ENCODE peak calls at places on chromosomes 12 and 14, in five cellular contexts. K is adipocyte, N is GM23338, F is lung, O is ascending aorta. Q is an unnamed sample.
A peak's percentile ranks its signal among the peaks of the same experiment; 100 is the strongest.

GRCh38 chr12:113940357-113940756 is 25.8 kb downstream of the RBM19 start:
- DNase-seq in N (peak; percentile 41), K (no peak), F (no peak), O (no peak), Q (no peak)

GRCh38 chr14:95233702-95234241 is 76.4 kb upstream of the DICER1 start:
- DNase-seq in K (no peak), N (no peak), F (no peak), O (no peak), Q (no peak)

GRCh38 chr12:958449-959123 is 9.1 kb upstream of the RAD52 start:
- DNase-seq in N (no peak), O (no peak), K (no peak), F (no peak), Q (no peak)

GRCh38 chr14:34794217-34794616 is 79.8 kb upstream of the CFL2 start:
- DNase-seq in O (no peak), K (peak; percentile 18), F (no peak), N (no peak), Q (no peak)

GRCh38 chr14:47389520-47389919 is 285.9 kb downstream of the MDGA2 start:
- DNase-seq in O (no peak), K (no peak), F (no peak), N (peak; percentile 60), Q (no peak)

GRCh38 chr14:92254786-92255185 is 68.2 kb upstream of the SLC24A4 start:
- DNase-seq in O (peak; percentile 69), K (peak; percentile 3), F (no peak), N (peak; percentile 80), Q (no peak)

GRCh38 chr14:76977793-76978730 is 50.4 kb downstream of the IRF2BPL start:
- DNase-seq in O (peak; percentile 77), N (no peak), K (peak; percentile 26), F (peak; percentile 68), Q (no peak)

GRCh38 chr12:115506822-115507629 is 770.5 kb downstream of the MED13L start:
- DNase-seq in K (no peak), N (peak; percentile 32), F (no peak), O (no peak), Q (peak; percentile 46)

GRCh38 chr12:117533687-117534086 is 172.3 kb upstream of the NOS1 start:
- DNase-seq in K (no peak), F (no peak), N (no peak), O (no peak), Q (no peak)

GRCh38 chr12:89663577-89664357 is 44.9 kb downstream of the ATP2B1 start:
- DNase-seq in N (no peak), K (peak; percentile 69), F (no peak), O (no peak), Q (no peak)

GRCh38 chr12:79174656-79175055 is 310.1 kb downstream of the SYT1 start:
- DNase-seq in K (peak; percentile 79), O (no peak), N (peak; percentile 46), F (no peak), Q (peak; percentile 7)

GRCh38 chr14:101501341-101501740 is 60.0 kb upstream of the DIO3 start:
- DNase-seq in K (no peak), O (no peak), N (no peak), F (no peak), Q (peak; percentile 17)

GRCh38 chr12:102849722-102850447 is 67.2 kb downstream of the PAH start:
- DNase-seq in F (no peak), K (no peak), N (no peak), O (no peak), Q (no peak)

GRCh38 chr14:58752782-58753181 is 115.0 kb downstream of the DACT1 start:
- DNase-seq in O (peak; percentile 90), F (peak; percentile 76), K (no peak), N (no peak), Q (no peak)
- H3K4me3 ChIP-seq in O (no peak overlapping the region), F (no peak overlapping the region), K (no peak overlapping the region), N (no peak overlapping the region), Q (no peak overlapping the region)

GRCh38 chr12:25785164-25785563 is 173.3 kb upstream of the RASSF8 start:
- DNase-seq in K (no peak), F (no peak), O (no peak), N (no peak), Q (no peak)

GRCh38 chr12:25781223-25781622 is 177.3 kb upstream of the RASSF8 start:
- DNase-seq in O (no peak), N (no peak), K (no peak), F (no peak), Q (no peak)

GRCh38 chr12:25783566-25783965 is 174.9 kb upstream of the RASSF8 start:
- DNase-seq in F (no peak), K (no peak), N (no peak), O (no peak), Q (peak; percentile 66)

GRCh38 chr12:25787701-25788100 is 170.8 kb upstream of the RASSF8 start:
- DNase-seq in F (no peak), K (no peak), O (no peak), N (no peak), Q (no peak)

DNA sequence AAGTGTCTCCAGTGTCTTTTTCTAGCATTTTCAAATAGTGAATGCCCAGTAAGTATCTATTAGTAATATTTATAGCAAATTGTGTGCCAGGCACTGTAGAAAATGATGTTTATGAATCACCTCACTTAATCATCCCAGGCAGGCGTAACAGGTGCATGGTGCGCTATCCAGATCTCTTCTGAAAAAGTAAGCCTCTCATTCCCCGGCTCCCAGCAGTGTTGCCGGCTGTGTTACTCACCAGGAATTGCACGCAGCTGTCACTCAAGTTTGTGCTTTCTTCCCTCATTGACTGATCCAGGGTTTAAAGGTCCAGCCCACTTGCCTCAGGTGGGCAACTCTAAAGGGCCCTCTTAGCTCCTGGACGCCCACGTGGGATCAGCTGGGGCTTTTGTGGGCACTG is 173.8 kb upstream of the RASSF8 start:
- DNase-seq in N (no peak), F (no peak), K (no peak), O (no peak), Q (no peak)
- H3K4me3 ChIP-seq in N (no peak overlapping the region), F (no peak overlapping the region), K (no peak overlapping the region), O (no peak overlapping the region), Q (no peak overlapping the region)

DNA sequence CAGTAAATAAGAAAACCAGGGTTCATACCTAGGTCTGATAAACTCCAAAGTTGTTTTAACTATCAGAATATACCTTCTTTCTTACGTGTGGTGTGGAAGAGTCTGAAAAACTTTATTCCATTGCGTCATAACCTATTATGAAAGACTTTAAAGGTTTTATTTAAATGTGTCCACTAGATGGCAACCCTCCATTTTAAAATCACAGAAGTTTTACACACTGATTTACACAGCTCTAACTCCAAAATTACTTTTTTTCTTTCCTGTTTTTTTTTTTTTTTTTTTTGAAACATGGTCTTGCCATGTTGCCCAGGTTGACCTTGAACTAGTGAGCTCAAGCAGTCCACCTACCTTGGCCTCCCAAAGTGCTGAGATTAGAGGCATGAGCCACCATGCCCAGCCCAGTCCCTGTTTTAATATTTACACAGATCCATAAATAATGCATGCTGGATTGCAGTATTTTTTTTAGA is 17.3 kb upstream of the TMPRSS12 start:
- DNase-seq in K (peak; percentile 95), F (no peak), N (peak; percentile 63), O (no peak), Q (no peak)
- H3K4me3 ChIP-seq in K (no peak overlapping the region), F (no peak overlapping the region), N (no peak overlapping the region), O (no peak overlapping the region), Q (no peak overlapping the region)

DNA sequence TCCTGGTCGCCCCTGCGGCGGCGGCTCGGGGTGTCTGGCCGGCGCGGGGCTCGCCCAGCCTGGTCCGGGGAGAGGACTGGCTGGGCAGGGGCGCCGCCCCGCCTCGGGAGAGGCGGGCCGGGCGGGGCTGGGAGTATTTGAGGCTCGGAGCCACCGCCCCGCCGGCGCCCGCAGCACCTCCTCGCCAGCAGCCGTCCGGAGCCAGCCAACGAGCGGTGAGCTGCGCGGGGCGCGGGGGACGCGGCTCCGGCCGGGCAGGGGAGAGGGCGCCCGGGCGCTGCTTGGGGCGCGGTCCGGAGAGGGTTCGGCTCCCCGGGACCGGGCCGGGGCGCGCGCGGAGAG is at the start of gene LGALS3:
- DNase-seq in O (peak; percentile 78), F (peak; percentile 74), N (peak; percentile 78), K (peak; percentile 92), Q (peak; percentile 70)
- H3K4me3 ChIP-seq in O (peak within 1 kb of the TSS; percentile 77), F (peak within 1 kb of the TSS; percentile 70), N (peak within 1 kb of the TSS; percentile 74), K (peak within 1 kb of the TSS; percentile 97), Q (peak within 1 kb of the TSS; percentile 96)

GRCh38 chr12:32727237-32727636 is 28.5 kb downstream of the YARS2 start:
- DNase-seq in N (peak; percentile 8), F (no peak), O (no peak), K (no peak), Q (no peak)

DNA sequence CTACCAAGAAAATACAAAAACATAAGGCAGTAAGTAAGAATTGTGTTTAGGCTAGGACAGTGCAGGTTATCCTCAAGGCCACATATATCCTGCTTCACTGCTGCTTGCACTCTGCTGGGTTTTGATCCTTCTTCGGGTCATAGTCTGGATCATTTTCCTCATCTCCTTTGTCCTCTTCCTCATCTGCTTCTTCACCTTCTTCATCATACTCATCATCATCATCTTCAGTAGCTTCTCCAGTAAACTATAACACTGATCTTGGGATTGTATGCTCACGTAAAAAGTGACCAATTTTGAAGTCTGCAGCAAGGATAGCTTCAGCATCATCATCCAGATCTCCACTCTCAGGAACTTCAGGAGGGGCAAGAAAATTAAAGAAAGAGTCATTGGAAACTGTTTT is 29.4 kb downstream of the YARS2 start:
- DNase-seq in N (no peak), K (no peak), F (no peak), O (no peak), Q (no peak)
- H3K4me3 ChIP-seq in N (no peak overlapping the region), K (no peak overlapping the region), F (no peak overlapping the region), O (no peak overlapping the region), Q (no peak overlapping the region)

DNA sequence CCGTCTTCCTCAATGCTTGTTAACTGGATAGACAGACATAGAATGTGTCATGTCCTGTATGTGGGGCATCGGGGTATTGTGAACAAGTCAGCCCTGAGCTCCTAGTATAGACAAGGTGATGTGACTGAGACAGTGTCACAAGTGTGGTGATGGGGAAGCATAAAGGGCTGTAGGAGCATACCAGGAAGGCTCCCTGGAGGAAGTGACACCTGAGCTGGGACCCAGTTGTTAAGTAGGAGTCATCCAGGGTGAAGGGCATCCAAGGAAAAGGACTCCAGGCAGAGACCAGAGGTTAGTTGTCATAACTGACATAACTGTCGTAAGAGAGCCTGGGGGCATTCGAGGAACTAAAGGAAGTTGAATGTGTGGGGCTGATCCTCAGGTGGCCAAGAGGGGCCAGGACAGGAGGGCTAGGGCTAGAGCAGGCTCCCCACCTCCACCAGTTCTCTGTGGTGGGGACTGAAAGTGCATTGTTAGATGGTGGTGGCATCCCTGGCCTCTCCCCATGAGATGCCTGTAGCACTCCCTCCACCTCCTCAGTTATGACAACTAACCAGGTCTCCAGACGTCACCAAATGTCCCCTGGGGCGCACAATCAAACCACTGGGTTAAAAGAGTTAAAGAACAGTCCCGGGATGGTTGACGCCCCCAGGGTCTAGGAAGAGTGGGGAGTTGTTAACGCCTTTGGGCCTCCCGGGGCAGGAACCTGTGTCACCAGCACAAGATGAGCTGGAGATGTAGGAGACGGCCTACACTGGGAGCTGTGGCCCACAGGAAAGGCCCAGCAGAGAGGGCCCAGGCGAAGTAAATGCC is 2.4 kb downstream of the FICD start:
- DNase-seq in O (peak; percentile 61), N (no peak), K (no peak), F (no peak), Q (no peak)
- H3K4me3 ChIP-seq in O (no peak overlapping the region), N (no peak overlapping the region), K (no peak overlapping the region), F (no peak overlapping the region), Q (no peak overlapping the region)

GRCh38 chr14:103526914-103527248 is 2.1 kb upstream of the TRMT61A start:
- DNase-seq in O (no peak), F (no peak), N (no peak), K (no peak), Q (no peak)
- H3K4me3 ChIP-seq in O (no peak overlapping the region), F (no peak overlapping the region), N (no peak overlapping the region), K (no peak overlapping the region), Q (no peak overlapping the region)

Q was measured in Caco-2.